ENCODE peak calls at places on chromosomes 7 and 10, in eight cellular contexts. Y is fibroblast of lung, K is mucosa of descending colon, Z is transverse colon, V is pancreas, B is Caco-2, L is adipocyte, F is GM23248. W is an unnamed sample. For H3K9me3 and H3K36me3, the result is how much of the 10 kb centered on the place peaks cover.

GRCh38 chr10:81081887-81082620 is 544.4 kb downstream of the SH2D4B start:
- DNase-seq in F (no peak), Y (no peak), L (no peak), B (no peak), Z (no peak), K (no peak), V (no peak), W (no peak)

GRCh38 chr7:4841836-4842235 is 20.0 kb downstream of the PAPOLB start:
- DNase-seq in Z (no peak), L (no peak), B (no peak), F (no peak), Y (no peak), V (no peak), K (no peak), W (no peak)

GRCh38 chr7:105493196-105493927 is 28.7 kb downstream of the PUS7 start:
- DNase-seq in Y (no peak), V (no peak), B (no peak), L (no peak), K (no peak), Z (no peak), F (peak), W (no peak)

GRCh38 chr7:14598978-14599377 is 303.6 kb downstream of the DGKB start:
- DNase-seq in B (no peak), V (no peak), L (no peak), Z (no peak), F (peak), Y (peak), K (no peak), W (peak)

GRCh38 chr7:106639476-106640334 is 21.3 kb downstream of the CCDC71L start:
- DNase-seq in F (no peak), L (no peak), Z (no peak), B (no peak), V (no peak), K (no peak), Y (no peak), W (no peak)

GRCh38 chr10:15197276-15197675 is 28.8 kb upstream of the NMT2 start:
- DNase-seq in F (peak), Y (peak), K (no peak), V (no peak), L (peak), Z (no peak), B (no peak), W (no peak)

GRCh38 chr7:73521636-73522080 is 435 bp downstream of the BAZ1B start:
- DNase-seq in B (peak), F (peak), V (peak), L (peak), K (no peak), Y (no peak), Z (no peak), W (peak)

GRCh38 chr10:30121401-30121800 is 62.0 kb upstream of the JCAD start:
- DNase-seq in K (no peak), B (no peak), Y (no peak), F (no peak), V (no peak), L (no peak), Z (no peak), W (no peak)

GRCh38 chr10:79380918-79381775 is 33.9 kb downstream of the PPIF start:
- DNase-seq in F (peak), V (no peak), Y (no peak), B (no peak), K (no peak), Z (peak), L (peak), W (no peak)

GRCh38 chr10:63887600-63888396 is 366.6 kb downstream of the REEP3 start:
- DNase-seq in Y (no peak), Z (no peak), B (no peak), K (no peak), V (no peak), L (no peak), F (no peak), W (no peak)

GRCh38 chr7:137592232-137592896 is 248.8 kb upstream of the PTN start:
- DNase-seq in K (peak), L (peak), B (peak), Y (peak), F (peak), V (no peak), Z (peak), W (peak)

GRCh38 chr7:14207154-14207553 is 217.7 kb upstream of the ETV1 start:
- DNase-seq in Y (no peak), B (no peak), F (peak), Z (no peak), V (no peak), L (no peak), K (no peak), W (peak)

GRCh38 chr7:38222481-38223096 is 44.5 kb downstream of the STARD3NL start:
- DNase-seq in V (no peak), Z (no peak), B (peak), F (peak), K (no peak), L (peak), Y (peak), W (no peak)

GRCh38 chr10:86411281-86411841 is 44.8 kb upstream of the GRID1 start:
- DNase-seq in V (no peak), K (no peak), Z (no peak), Y (peak), L (peak), B (no peak), F (peak), W (no peak)

GRCh38 chr7:34991938-34992840 is 45.1 kb downstream of the DPY19L1 start:
- DNase-seq in Y (peak), V (no peak), B (no peak), Z (peak), L (peak), F (peak), K (peak), W (no peak)

GRCh38 chr7:99011706-99012404 is 132.1 kb downstream of the SMURF1 start:
- DNase-seq in Y (no peak), L (no peak), Z (no peak), B (no peak), V (no peak), K (no peak), F (no peak), W (no peak)

GRCh38 chr10:100744136-100744979 is 1.0 kb upstream of the PAX2 start:
- DNase-seq in V (peak), B (peak), K (no peak), Z (no peak), L (no peak), Y (no peak), F (no peak), W (no peak)

GRCh38 chr7:155928583-155929145 is 116.4 kb upstream of the SHH start:
- DNase-seq in Y (no peak), F (no peak), L (no peak), V (no peak), Z (no peak), K (no peak), B (no peak), W (no peak)

GRCh38 chr10:63603709-63604445 is 82.7 kb downstream of the REEP3 start:
- DNase-seq in B (no peak), F (no peak), Y (peak), L (peak), V (no peak), K (no peak), Z (no peak), W (no peak)

GRCh38 chr10:102834143-102834542 is 3.1 kb downstream of the CYP17A1 start:
- DNase-seq in K (no peak), V (no peak), Y (no peak), F (no peak), B (no peak), Z (no peak), L (no peak), W (no peak)

GRCh38 chr7:118478931-118479330 is 254.4 kb downstream of the ANKRD7 start:
- DNase-seq in L (no peak), Y (no peak), F (no peak), Z (no peak), V (no peak), K (no peak), B (no peak), W (no peak)

GRCh38 chr10:33476757-33477273 is 142.3 kb upstream of the NRP1 start:
- DNase-seq in V (no peak), Z (no peak), B (no peak), Y (no peak), L (no peak), K (no peak), F (no peak), W (no peak)

GRCh38 chr7:26655761-26656160 is 208.6 kb downstream of the SKAP2 start:
- DNase-seq in K (no peak), L (no peak), B (no peak), Y (no peak), F (no peak), V (no peak), Z (no peak), W (no peak)

GRCh38 chr7:29442146-29442545 is 121.5 kb upstream of the PRR15 start:
- DNase-seq in L (peak), K (no peak), Y (peak), B (no peak), Z (no peak), V (no peak), F (peak), W (peak)

GRCh38 chr10:122630526-122630925 is 69.1 kb downstream of the C10orf120 start:
- DNase-seq in F (no peak), V (no peak), Y (no peak), K (no peak), Z (no peak), B (no peak), L (no peak), W (no peak)

GRCh38 chr10:6579193-6579903 is 728 bp downstream of the PRKCQ start:
- DNase-seq in L (no peak), Y (peak), B (no peak), V (peak), K (no peak), F (no peak), Z (no peak), W (no peak)

GRCh38 chr7:152762056-152762455 is 2.5 kb downstream of the ACTR3B start:
- DNase-seq in L (peak), V (no peak), Y (peak), Z (no peak), B (no peak), K (no peak), F (peak), W (no peak)

GRCh38 chr7:129354428-129355157 is 79.6 kb upstream of the STRIP2 start:
- DNase-seq in K (no peak), F (no peak), Y (no peak), B (no peak), Z (no peak), L (no peak), V (no peak), W (no peak)

DNA sequence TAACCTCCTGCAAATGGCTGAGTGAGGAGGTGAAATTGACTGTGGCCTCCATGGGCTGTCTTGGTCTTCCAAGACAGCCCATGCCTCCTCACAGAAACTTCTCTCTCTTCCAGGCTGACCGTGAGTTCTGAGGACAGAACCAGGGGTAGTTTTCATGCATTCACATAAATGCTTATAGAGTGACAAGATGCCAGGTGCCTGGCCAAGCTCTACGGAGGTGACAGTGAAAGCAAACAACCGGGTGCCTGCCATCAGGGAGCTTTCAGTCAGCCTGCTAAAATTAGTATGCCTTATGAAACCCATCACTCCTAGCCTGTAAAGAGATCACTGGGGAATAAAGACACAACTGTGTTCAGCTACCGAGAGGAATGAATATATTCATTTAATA is 919 bp upstream of the RHOBTB1 start:
- DNase-seq in K (no peak), Z (no peak), F (no peak), Y (no peak), V (no peak), L (no peak), B (no peak), W (no peak)
- H3K4me3 ChIP-seq in K (no peak), Z (peak), F (peak), Y (peak), V (peak), L (peak), B (peak), W (peak)

DNA sequence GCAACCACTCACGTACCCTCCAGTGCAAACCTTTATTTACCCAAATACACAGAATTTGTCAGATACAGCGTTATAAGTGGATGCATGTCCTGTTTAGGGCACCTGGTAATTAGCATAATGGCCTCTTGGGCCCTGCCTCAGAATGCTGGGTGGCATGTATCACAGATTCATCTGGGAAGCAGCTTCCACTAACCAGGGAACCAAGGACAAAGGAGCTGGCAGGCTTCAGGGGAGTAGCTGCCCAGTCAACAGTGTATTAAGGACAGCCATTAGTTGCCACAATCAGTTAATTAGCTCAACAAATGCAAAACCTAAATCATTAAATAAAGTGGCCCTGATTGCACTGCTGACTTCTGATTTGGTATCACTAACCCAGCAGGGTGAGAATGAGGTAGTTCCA is 105.7 kb downstream of the RAPGEF5 start:
- DNase-seq in K (no peak), L (no peak), B (no peak), Y (no peak), V (no peak), Z (no peak), F (no peak), W (no peak)
- H3K9me3 ChIP-seq in K (under half), L (under half), B (under half), Y (under half), V (under half), Z (under half), F (under half), W (under half)

GRCh38 chr7:196283-196682 is 3.9 kb downstream of the FAM20C start:
- DNase-seq in L (no peak), Z (no peak), F (no peak), K (no peak), Y (no peak), V (no peak), B (no peak), W (no peak)
- H3K36me3 ChIP-seq in L (half or more), Z (under half), F (under half), K (under half), Y (under half), V (under half), B (under half), W (half or more)

DNA sequence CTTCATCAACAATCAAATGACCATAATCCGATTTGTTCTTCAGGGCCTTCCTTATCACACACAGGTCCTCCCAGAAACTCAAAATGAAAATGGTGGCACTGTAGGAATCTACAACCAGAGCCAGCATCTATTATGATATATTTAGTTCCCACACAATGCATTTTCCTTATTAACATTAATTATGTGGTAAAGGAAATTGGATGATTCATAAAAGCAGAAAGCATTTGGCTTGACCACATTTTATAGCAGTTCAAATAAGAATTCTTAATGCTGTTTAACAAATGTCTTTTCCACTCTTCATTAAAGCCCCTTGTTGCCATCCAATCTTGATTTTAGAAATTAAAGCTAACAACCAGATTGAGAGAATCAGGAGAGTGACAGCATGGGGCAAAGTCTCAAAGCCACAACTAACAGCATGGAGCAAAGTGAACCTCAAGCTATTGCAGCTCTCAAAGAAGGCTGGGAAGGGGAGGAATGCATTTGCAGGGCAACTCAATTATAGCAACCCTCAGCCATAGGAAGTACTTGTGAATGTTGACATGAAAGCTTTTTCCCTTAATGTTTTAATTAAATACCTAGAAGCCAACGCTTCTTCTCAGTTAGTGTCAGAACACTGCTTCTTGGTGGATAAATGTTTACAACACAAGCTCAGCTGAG is 549.1 kb downstream of the NXPH1 start:
- DNase-seq in B (no peak), Y (no peak), F (no peak), V (no peak), K (no peak), L (no peak), Z (no peak), W (no peak)
- H3K4me3 ChIP-seq in B (no peak), Y (no peak), F (no peak), V (no peak), K (no peak), L (no peak), Z (no peak), W (no peak)

DNA sequence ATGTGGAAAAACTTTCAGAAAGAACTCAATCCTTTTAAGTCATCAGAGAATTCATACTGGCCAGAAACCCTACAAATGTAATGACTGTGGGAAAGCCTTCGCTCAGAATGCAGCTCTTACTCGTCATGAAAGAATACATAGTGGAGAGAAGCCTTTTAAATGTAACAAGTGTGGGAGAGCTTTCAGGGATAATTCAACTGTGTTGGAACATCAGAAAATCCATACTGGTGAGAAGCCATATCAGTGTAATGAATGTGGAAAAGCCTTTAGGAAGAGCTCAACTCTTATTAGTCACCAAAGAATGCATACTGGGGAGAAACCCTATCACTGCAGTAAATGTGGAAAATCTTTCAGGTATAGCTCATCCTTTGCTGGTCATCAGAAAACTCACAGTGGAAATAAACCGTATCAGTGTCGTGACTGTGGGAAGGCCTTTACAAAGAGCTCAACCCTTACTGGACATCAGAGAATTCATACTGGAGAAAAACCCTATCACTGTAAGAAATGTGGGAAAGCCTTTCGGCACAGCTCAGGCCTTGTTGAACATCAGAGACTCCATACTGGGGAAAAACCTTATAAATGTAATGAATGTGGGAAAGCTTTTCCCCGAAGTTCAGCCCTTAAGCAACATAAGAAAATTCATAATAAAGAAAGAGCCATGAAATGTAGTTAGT is 10.6 kb downstream of the ZNF485 start:
- DNase-seq in B (no peak), V (no peak), K (no peak), F (no peak), Z (no peak), L (no peak), Y (no peak), W (no peak)
- H3K9me3 ChIP-seq in B (half or more), V (under half), K (half or more), F (under half), Z (under half), L (half or more), Y (under half), W (under half)

DNA sequence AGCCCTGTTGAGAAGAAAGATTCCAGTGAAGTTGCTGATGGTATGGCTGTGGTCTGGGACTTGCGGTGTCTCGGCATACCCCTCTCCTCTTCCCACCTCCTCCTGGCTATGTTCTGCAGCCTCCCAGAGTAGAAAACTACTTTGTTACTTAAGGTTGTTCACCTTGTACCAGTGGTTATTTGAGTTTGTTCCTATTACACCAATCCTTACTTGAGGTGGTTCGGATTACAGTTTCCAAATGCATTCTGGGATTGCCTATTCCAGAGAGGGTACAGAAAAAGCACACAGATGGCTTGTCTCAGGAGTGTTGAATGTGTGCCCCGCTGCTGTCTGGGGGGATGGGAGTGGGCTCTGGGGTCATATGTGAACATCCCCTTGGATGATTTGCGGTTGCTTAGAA is 6.8 kb upstream of the ZNF783 start:
- DNase-seq in K (no peak), L (no peak), V (no peak), B (no peak), F (no peak), Y (no peak), Z (no peak), W (no peak)
- H3K36me3 ChIP-seq in K (under half), L (under half), V (under half), B (under half), F (under half), Y (under half), Z (under half), W (under half)

GRCh38 chr10:128049226-128050010 is 76.8 kb downstream of the MKI67 start:
- DNase-seq in F (no peak), B (no peak), V (no peak), L (no peak), K (no peak), Z (no peak), Y (no peak), W (no peak)
- H3K4me3 ChIP-seq in F (no peak), B (no peak), V (no peak), L (no peak), K (no peak), Z (no peak), Y (no peak), W (no peak)

GRCh38 chr7:53600296-53600695 is 564.9 kb downstream of the POM121L12 start:
- DNase-seq in B (no peak), L (no peak), F (no peak), Z (no peak), V (no peak), Y (no peak), K (no peak), W (no peak)

DNA sequence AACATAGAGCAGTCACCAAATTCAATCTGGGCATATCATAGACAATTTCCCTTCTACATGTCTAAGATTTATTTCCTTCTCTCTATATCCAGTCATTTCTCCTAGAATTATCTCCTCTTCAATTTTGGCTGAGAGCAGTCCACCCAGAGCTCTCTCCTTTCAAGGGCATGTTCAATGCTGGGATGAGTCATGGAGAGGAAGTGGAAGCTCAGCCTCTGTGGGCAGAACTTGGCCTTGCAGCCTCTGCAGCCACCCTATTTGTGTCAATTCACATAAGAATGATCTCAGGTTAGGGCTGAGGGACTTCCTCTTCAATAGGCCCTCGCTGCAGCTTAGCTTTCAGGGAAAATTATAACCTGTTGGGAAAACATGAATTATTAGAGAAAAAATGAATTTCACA is 560.8 kb downstream of the POM121L12 start:
- DNase-seq in F (no peak), V (no peak), L (no peak), K (no peak), Z (no peak), Y (no peak), B (no peak), W (peak)
- H3K9me3 ChIP-seq in F (under half), V (under half), L (under half), K (under half), Z (under half), Y (under half), B (under half), W (under half)

GRCh38 chr10:49226594-49226993 is 38.4 kb upstream of the TMEM273 start:
- DNase-seq in V (no peak), L (no peak), K (no peak), Y (no peak), Z (no peak), F (no peak), B (no peak), W (no peak)

GRCh38 chr10:49228677-49229076 is 40.5 kb upstream of the TMEM273 start:
- DNase-seq in V (no peak), Y (no peak), L (no peak), F (no peak), B (no peak), K (no peak), Z (no peak), W (no peak)

GRCh38 chr10:49230004-49230403 is 41.8 kb upstream of the TMEM273 start:
- DNase-seq in B (no peak), V (no peak), L (no peak), Y (no peak), K (no peak), F (no peak), Z (no peak), W (no peak)

GRCh38 chr10:49225218-49225876 is 37.2 kb upstream of the TMEM273 start:
- DNase-seq in Y (no peak), Z (no peak), K (no peak), V (no peak), F (no peak), B (no peak), L (no peak), W (no peak)

GRCh38 chr10:49227406-49227805 is 39.2 kb upstream of the TMEM273 start:
- DNase-seq in F (no peak), Z (no peak), B (no peak), V (no peak), L (no peak), Y (no peak), K (no peak), W (no peak)
- H3K36me3 ChIP-seq in F (under half), Z (under half), B (under half), V (under half), L (under half), Y (under half), K (under half), W (under half)

W was measured in MG63.